ENCODE peak calls at places on chromosomes 3 and 15, in four cellular contexts. One of them, this sample, is unnamed.

GRCh38 chr15:43143203-43143941 is 10.0 kb downstream of the TMEM62 start:
- DNase-seq in stimulated activated CD8-positive, alpha-beta memory T cell treated with anti-CD3 and anti-CD28 coated beads, Interleukin-15, amount 100 ng/mL, for 24 hours: no peak
- DNase-seq in activated gamma-delta T cell treated with Interleukin-2 at 50 U/mL for 16 hours: no peak
- DNase-seq in NCI-H774: no peak
- DNase-seq in this sample: no peak

GRCh38 chr3:142586803-142587406 is 8.4 kb upstream of the ATR start:
- DNase-seq in stimulated activated CD8-positive, alpha-beta memory T cell treated with anti-CD3 and anti-CD28 coated beads, Interleukin-15, amount 100 ng/mL, for 24 hours: no peak
- DNase-seq in activated gamma-delta T cell treated with Interleukin-2 at 50 U/mL for 16 hours: no peak
- DNase-seq in NCI-H774: peak
- DNase-seq in this sample: no peak

GRCh38 chr15:94674251-94674650 is 442.9 kb downstream of the MCTP2 start:
- DNase-seq in stimulated activated CD8-positive, alpha-beta memory T cell treated with anti-CD3 and anti-CD28 coated beads, Interleukin-15, amount 100 ng/mL, for 24 hours: no peak
- DNase-seq in activated gamma-delta T cell treated with Interleukin-2 at 50 U/mL for 16 hours: no peak
- DNase-seq in NCI-H774: no peak
- DNase-seq in this sample: no peak

GRCh38 chr15:77507151-77507847 is 86.6 kb downstream of the HMG20A start:
- DNase-seq in stimulated activated CD8-positive, alpha-beta memory T cell treated with anti-CD3 and anti-CD28 coated beads, Interleukin-15, amount 100 ng/mL, for 24 hours: no peak
- DNase-seq in activated gamma-delta T cell treated with Interleukin-2 at 50 U/mL for 16 hours: no peak
- DNase-seq in NCI-H774: no peak
- DNase-seq in this sample: no peak

GRCh38 chr15:42707068-42707467 is 29.9 kb downstream of the CDAN1 start:
- DNase-seq in stimulated activated CD8-positive, alpha-beta memory T cell treated with anti-CD3 and anti-CD28 coated beads, Interleukin-15, amount 100 ng/mL, for 24 hours: no peak
- DNase-seq in activated gamma-delta T cell treated with Interleukin-2 at 50 U/mL for 16 hours: no peak
- DNase-seq in NCI-H774: no peak
- DNase-seq in this sample: no peak

GRCh38 chr15:37076543-37076942 is 23.8 kb downstream of the MEIS2 start:
- DNase-seq in stimulated activated CD8-positive, alpha-beta memory T cell treated with anti-CD3 and anti-CD28 coated beads, Interleukin-15, amount 100 ng/mL, for 24 hours: no peak
- DNase-seq in activated gamma-delta T cell treated with Interleukin-2 at 50 U/mL for 16 hours: no peak
- DNase-seq in NCI-H774: no peak
- DNase-seq in this sample: no peak

GRCh38 chr3:107117922-107118576 is 259.2 kb upstream of the CCDC54 start:
- DNase-seq in stimulated activated CD8-positive, alpha-beta memory T cell treated with anti-CD3 and anti-CD28 coated beads, Interleukin-15, amount 100 ng/mL, for 24 hours: no peak
- DNase-seq in activated gamma-delta T cell treated with Interleukin-2 at 50 U/mL for 16 hours: no peak
- DNase-seq in NCI-H774: no peak
- DNase-seq in this sample: no peak

GRCh38 chr3:131224886-131225550 is 156.6 kb upstream of the NUDT16 start:
- DNase-seq in stimulated activated CD8-positive, alpha-beta memory T cell treated with anti-CD3 and anti-CD28 coated beads, Interleukin-15, amount 100 ng/mL, for 24 hours: no peak
- DNase-seq in activated gamma-delta T cell treated with Interleukin-2 at 50 U/mL for 16 hours: no peak
- DNase-seq in NCI-H774: no peak
- DNase-seq in this sample: no peak

GRCh38 chr15:99421172-99421656 is 144.6 kb upstream of the MEF2A start:
- DNase-seq in stimulated activated CD8-positive, alpha-beta memory T cell treated with anti-CD3 and anti-CD28 coated beads, Interleukin-15, amount 100 ng/mL, for 24 hours: no peak
- DNase-seq in activated gamma-delta T cell treated with Interleukin-2 at 50 U/mL for 16 hours: peak
- DNase-seq in NCI-H774: no peak
- DNase-seq in this sample: peak

GRCh38 chr3:107987036-107987557 is 103.7 kb downstream of the CD47 start:
- DNase-seq in stimulated activated CD8-positive, alpha-beta memory T cell treated with anti-CD3 and anti-CD28 coated beads, Interleukin-15, amount 100 ng/mL, for 24 hours: no peak
- DNase-seq in activated gamma-delta T cell treated with Interleukin-2 at 50 U/mL for 16 hours: no peak
- DNase-seq in NCI-H774: no peak
- DNase-seq in this sample: no peak

GRCh38 chr15:80550910-80551265 is 144.2 kb upstream of the ABHD17C start:
- DNase-seq in stimulated activated CD8-positive, alpha-beta memory T cell treated with anti-CD3 and anti-CD28 coated beads, Interleukin-15, amount 100 ng/mL, for 24 hours: no peak
- DNase-seq in activated gamma-delta T cell treated with Interleukin-2 at 50 U/mL for 16 hours: no peak
- DNase-seq in NCI-H774: no peak
- DNase-seq in this sample: no peak

GRCh38 chr3:127385540-127385870 is 97.7 kb upstream of the PRR20G start:
- DNase-seq in stimulated activated CD8-positive, alpha-beta memory T cell treated with anti-CD3 and anti-CD28 coated beads, Interleukin-15, amount 100 ng/mL, for 24 hours: no peak
- DNase-seq in activated gamma-delta T cell treated with Interleukin-2 at 50 U/mL for 16 hours: no peak
- DNase-seq in NCI-H774: no peak
- DNase-seq in this sample: no peak

GRCh38 chr15:68230157-68231100 is 901 bp upstream of the CLN6 start:
- DNase-seq in stimulated activated CD8-positive, alpha-beta memory T cell treated with anti-CD3 and anti-CD28 coated beads, Interleukin-15, amount 100 ng/mL, for 24 hours: no peak
- DNase-seq in activated gamma-delta T cell treated with Interleukin-2 at 50 U/mL for 16 hours: no peak
- DNase-seq in NCI-H774: no peak
- DNase-seq in this sample: no peak

GRCh38 chr15:87724330-87724729 is 532.2 kb downstream of the NTRK3 start:
- DNase-seq in stimulated activated CD8-positive, alpha-beta memory T cell treated with anti-CD3 and anti-CD28 coated beads, Interleukin-15, amount 100 ng/mL, for 24 hours: no peak
- DNase-seq in activated gamma-delta T cell treated with Interleukin-2 at 50 U/mL for 16 hours: no peak
- DNase-seq in NCI-H774: no peak
- DNase-seq in this sample: no peak

GRCh38 chr3:7927864-7928263 is 573.8 kb upstream of the LMCD1 start:
- DNase-seq in stimulated activated CD8-positive, alpha-beta memory T cell treated with anti-CD3 and anti-CD28 coated beads, Interleukin-15, amount 100 ng/mL, for 24 hours: no peak
- DNase-seq in activated gamma-delta T cell treated with Interleukin-2 at 50 U/mL for 16 hours: no peak
- DNase-seq in NCI-H774: no peak
- DNase-seq in this sample: no peak

GRCh38 chr3:42477696-42478095 is 24.7 kb upstream of the VIPR1 start:
- DNase-seq in stimulated activated CD8-positive, alpha-beta memory T cell treated with anti-CD3 and anti-CD28 coated beads, Interleukin-15, amount 100 ng/mL, for 24 hours: no peak
- DNase-seq in activated gamma-delta T cell treated with Interleukin-2 at 50 U/mL for 16 hours: no peak
- DNase-seq in NCI-H774: no peak
- DNase-seq in this sample: no peak

This sample was measured in CD8-positive, alpha-beta T cell.